ENCODE peak calls at places on chromosome 11, in six cellular contexts. One of them, this sample, is unnamed.

GRCh38 chr11:121452609-121453150 is at the start of gene SORL1-AS1:
- DNase-seq in transverse colon: peak; percentile 45
- DNase-seq in heart right ventricle: no peak
- DNase-seq in H9: no peak
- DNase-seq in endothelial cell of umbilical vein: no peak
- DNase-seq in heart left ventricle: no peak
- DNase-seq in this sample: no peak

GRCh38 chr11:121795206-121795605 is 320.8 kb downstream of the BLID start:
- DNase-seq in transverse colon: no peak
- DNase-seq in heart right ventricle: no peak
- DNase-seq in H9: no peak
- DNase-seq in endothelial cell of umbilical vein: no peak
- DNase-seq in heart left ventricle: no peak
- DNase-seq in this sample: no peak

GRCh38 chr11:122192634-122193245 is 76.7 kb upstream of the BLID start:
- DNase-seq in transverse colon: no peak
- DNase-seq in heart right ventricle: no peak
- DNase-seq in H9: no peak
- DNase-seq in endothelial cell of umbilical vein: peak; percentile 41
- DNase-seq in heart left ventricle: no peak
- DNase-seq in this sample: no peak

GRCh38 chr11:110085255-110085838 is 7.8 kb upstream of the ZC3H12C start:
- DNase-seq in transverse colon: no peak
- DNase-seq in heart right ventricle: no peak
- DNase-seq in H9: no peak
- DNase-seq in endothelial cell of umbilical vein: no peak
- DNase-seq in heart left ventricle: no peak
- DNase-seq in this sample: no peak

GRCh38 chr11:121672630-121673487 is 220.1 kb upstream of the SORL1-AS1 start:
- DNase-seq in transverse colon: no peak
- DNase-seq in heart right ventricle: no peak
- DNase-seq in H9: no peak
- DNase-seq in endothelial cell of umbilical vein: no peak
- DNase-seq in heart left ventricle: peak; percentile 56
- DNase-seq in this sample: no peak

GRCh38 chr11:67482275-67482735 is 521 bp upstream of the AIP start:
- DNase-seq in transverse colon: no peak
- DNase-seq in heart right ventricle: peak; percentile 3
- DNase-seq in H9: no peak
- DNase-seq in endothelial cell of umbilical vein: no peak
- DNase-seq in heart left ventricle: no peak
- DNase-seq in this sample: no peak

GRCh38 chr11:17267576-17267975 is 9.0 kb upstream of the NUCB2 start:
- DNase-seq in transverse colon: no peak
- DNase-seq in heart right ventricle: no peak
- DNase-seq in H9: no peak
- DNase-seq in endothelial cell of umbilical vein: peak; percentile 40
- DNase-seq in heart left ventricle: no peak
- DNase-seq in this sample: no peak

GRCh38 chr11:4626207-4627105 is 10.8 kb upstream of the OR51D1 start:
- DNase-seq in transverse colon: peak; percentile 74
- DNase-seq in heart right ventricle: peak; percentile 65
- DNase-seq in H9: peak; percentile 75
- DNase-seq in endothelial cell of umbilical vein: peak; percentile 37
- DNase-seq in heart left ventricle: peak; percentile 69
- DNase-seq in this sample: no peak

GRCh38 chr11:95132956-95133355 is 43.3 kb downstream of the ENDOD1 start:
- DNase-seq in transverse colon: peak; percentile 50
- DNase-seq in heart right ventricle: no peak
- DNase-seq in H9: no peak
- DNase-seq in endothelial cell of umbilical vein: no peak
- DNase-seq in heart left ventricle: no peak
- DNase-seq in this sample: no peak

GRCh38 chr11:9533053-9533452 is 40.4 kb upstream of the WEE1 start:
- DNase-seq in transverse colon: no peak
- DNase-seq in heart right ventricle: no peak
- DNase-seq in H9: no peak
- DNase-seq in endothelial cell of umbilical vein: no peak
- DNase-seq in heart left ventricle: no peak
- DNase-seq in this sample: no peak

GRCh38 chr11:9528573-9529332 is 44.7 kb upstream of the WEE1 start:
- DNase-seq in transverse colon: no peak
- DNase-seq in heart right ventricle: no peak
- DNase-seq in H9: no peak
- DNase-seq in endothelial cell of umbilical vein: no peak
- DNase-seq in heart left ventricle: no peak
- DNase-seq in this sample: no peak

GRCh38 chr11:9530020-9530628 is 43.3 kb upstream of the WEE1 start:
- DNase-seq in transverse colon: no peak
- DNase-seq in heart right ventricle: no peak
- DNase-seq in H9: no peak
- DNase-seq in endothelial cell of umbilical vein: no peak
- DNase-seq in heart left ventricle: no peak
- DNase-seq in this sample: no peak

GRCh38 chr11:9529333-9529648 is 44.2 kb upstream of the WEE1 start:
- DNase-seq in transverse colon: peak; percentile 67
- DNase-seq in heart right ventricle: no peak
- DNase-seq in H9: no peak
- DNase-seq in endothelial cell of umbilical vein: no peak
- DNase-seq in heart left ventricle: peak; percentile 45
- DNase-seq in this sample: no peak

DNA sequence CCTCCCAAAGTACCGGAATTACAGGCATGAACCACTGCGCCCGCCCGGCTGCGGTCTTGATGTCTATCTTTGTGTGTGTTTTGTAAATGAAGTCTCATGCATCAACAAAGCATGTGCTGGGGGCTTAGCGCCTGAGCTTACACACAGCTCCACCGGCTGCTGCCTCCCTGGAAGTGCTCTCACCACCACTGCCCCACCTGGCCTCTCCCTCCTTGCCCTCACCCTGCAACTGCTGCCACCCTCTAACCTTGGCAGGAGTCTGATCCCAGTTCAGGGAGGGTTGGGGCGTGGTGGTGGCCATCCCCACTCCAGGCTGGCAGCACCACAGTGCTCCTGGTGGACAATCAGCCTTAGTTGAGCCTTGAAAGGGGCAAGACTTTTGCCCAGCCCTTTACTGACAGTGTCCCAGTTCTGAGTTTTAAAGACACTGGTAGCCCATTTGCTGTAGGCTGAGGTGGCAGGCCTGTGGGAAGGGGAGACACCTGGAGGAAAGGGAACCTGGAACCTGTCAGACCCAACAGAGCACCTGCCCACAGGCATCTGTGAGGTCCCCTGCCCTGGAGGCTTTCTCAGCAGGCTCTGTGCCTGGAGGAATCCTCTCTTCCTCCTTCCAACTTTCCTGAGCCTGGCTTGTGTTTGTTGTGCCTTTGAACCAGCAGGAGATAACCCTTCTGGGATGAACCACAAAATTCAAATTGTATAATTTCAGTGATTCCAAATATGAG is 42.4 kb upstream of the WEE1 start:
- DNase-seq in transverse colon: peak; percentile 63
- DNase-seq in heart right ventricle: no peak
- DNase-seq in H9: peak; percentile 43
- DNase-seq in endothelial cell of umbilical vein: no peak
- DNase-seq in heart left ventricle: no peak
- DNase-seq in this sample: no peak
- TF ChIP-seq CTCF in transverse colon: no peak
- TF ChIP-seq CTCF in heart right ventricle: no peak
- TF ChIP-seq CTCF in H9: peak; percentile 31
- TF ChIP-seq CTCF in endothelial cell of umbilical vein: no peak
- TF ChIP-seq CTCF in heart left ventricle: no peak
- TF ChIP-seq CTCF in this sample: no peak

DNA sequence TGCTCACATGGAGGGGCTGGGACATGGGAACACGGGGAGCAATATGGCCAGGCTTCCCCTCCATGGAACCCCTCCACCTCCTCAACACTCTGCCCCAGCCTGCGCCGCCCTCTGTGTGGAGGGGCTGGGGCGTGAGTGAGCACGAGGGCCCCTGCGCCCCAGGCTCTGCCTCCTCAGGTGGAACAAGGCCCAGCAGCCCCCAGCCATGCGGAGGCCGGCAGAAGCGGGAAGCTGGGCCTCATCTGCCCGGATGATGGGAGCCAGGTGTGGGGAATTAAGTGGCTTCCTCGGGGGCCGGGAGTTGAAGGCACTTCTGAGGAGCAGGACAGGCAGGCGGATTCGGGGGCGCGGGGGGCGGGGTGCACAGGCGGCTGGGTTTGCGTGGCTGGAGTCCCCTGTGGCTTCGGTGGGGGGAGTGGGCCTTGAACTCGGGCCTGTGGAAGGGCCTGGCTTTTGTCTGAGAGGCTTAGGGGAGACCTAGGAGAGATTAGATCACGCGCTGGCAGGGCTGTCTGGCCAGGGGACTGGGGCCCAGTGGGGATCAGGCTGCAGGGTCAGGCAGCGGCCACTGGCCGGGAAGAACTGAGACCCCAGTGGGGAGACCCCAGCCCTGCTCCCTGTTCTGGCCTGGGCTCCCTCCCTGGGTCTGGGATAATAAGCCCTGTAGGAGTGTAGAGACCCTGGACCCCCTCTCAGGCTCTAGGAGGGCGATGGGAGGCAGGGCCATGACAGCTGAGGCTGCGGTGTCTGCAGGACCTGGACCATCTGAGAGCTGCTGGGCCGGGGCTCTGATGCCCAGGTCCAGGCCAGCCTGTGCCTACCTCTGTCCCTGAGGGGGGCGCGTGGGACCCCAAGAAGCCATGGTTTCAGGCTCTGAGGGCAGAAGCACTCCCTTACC is 13.3 kb downstream of the PRR33 start:
- DNase-seq in transverse colon: no peak
- DNase-seq in heart right ventricle: peak; percentile 32
- DNase-seq in H9: no peak
- DNase-seq in endothelial cell of umbilical vein: no peak
- DNase-seq in heart left ventricle: peak; percentile 63
- DNase-seq in this sample: no peak
- H3K27ac ChIP-seq in transverse colon: peak overlapping the region; percentile 66
- H3K27ac ChIP-seq in heart right ventricle: peak overlapping the region; percentile 82
- H3K27ac ChIP-seq in H9: no peak overlapping the region
- H3K27ac ChIP-seq in endothelial cell of umbilical vein: no peak overlapping the region
- H3K27ac ChIP-seq in heart left ventricle: peak overlapping the region; percentile 97
- H3K27ac ChIP-seq in this sample: peak overlapping the region; percentile 84

GRCh38 chr11:92199991-92200390 is 24.6 kb upstream of the FAT3 start:
- DNase-seq in transverse colon: no peak
- DNase-seq in heart right ventricle: no peak
- DNase-seq in H9: no peak
- DNase-seq in endothelial cell of umbilical vein: no peak
- DNase-seq in heart left ventricle: no peak
- DNase-seq in this sample: no peak
- H3K9me3 ChIP-seq in transverse colon: no peaks in the 10 kb centered on the region
- H3K9me3 ChIP-seq in heart right ventricle: no peaks in the 10 kb centered on the region
- H3K9me3 ChIP-seq in H9: no peaks in the 10 kb centered on the region
- H3K9me3 ChIP-seq in endothelial cell of umbilical vein: no peaks in the 10 kb centered on the region
- H3K9me3 ChIP-seq in heart left ventricle: no peaks in the 10 kb centered on the region
- H3K9me3 ChIP-seq in this sample: no peaks in the 10 kb centered on the region

GRCh38 chr11:1916132-1916985 is 3.1 kb upstream of the TNNT3 start:
- DNase-seq in transverse colon: no peak
- DNase-seq in heart right ventricle: no peak
- DNase-seq in H9: no peak
- DNase-seq in endothelial cell of umbilical vein: no peak
- DNase-seq in heart left ventricle: no peak
- DNase-seq in this sample: no peak

GRCh38 chr11:1918436-1919315 is 827 bp upstream of the TNNT3 start:
- DNase-seq in transverse colon: no peak
- DNase-seq in heart right ventricle: no peak
- DNase-seq in H9: no peak
- DNase-seq in endothelial cell of umbilical vein: no peak
- DNase-seq in heart left ventricle: no peak
- DNase-seq in this sample: no peak

GRCh38 chr11:1919428-1920127 is at the start of gene TNNT3:
- DNase-seq in transverse colon: no peak
- DNase-seq in heart right ventricle: peak; percentile 59
- DNase-seq in H9: no peak
- DNase-seq in endothelial cell of umbilical vein: no peak
- DNase-seq in heart left ventricle: peak; percentile 58
- DNase-seq in this sample: peak; percentile 90

GRCh38 chr11:1916986-1917522 is 2.4 kb upstream of the TNNT3 start:
- DNase-seq in transverse colon: no peak
- DNase-seq in heart right ventricle: no peak
- DNase-seq in H9: no peak
- DNase-seq in endothelial cell of umbilical vein: no peak
- DNase-seq in heart left ventricle: peak; percentile 57
- DNase-seq in this sample: peak; percentile 58

DNA sequence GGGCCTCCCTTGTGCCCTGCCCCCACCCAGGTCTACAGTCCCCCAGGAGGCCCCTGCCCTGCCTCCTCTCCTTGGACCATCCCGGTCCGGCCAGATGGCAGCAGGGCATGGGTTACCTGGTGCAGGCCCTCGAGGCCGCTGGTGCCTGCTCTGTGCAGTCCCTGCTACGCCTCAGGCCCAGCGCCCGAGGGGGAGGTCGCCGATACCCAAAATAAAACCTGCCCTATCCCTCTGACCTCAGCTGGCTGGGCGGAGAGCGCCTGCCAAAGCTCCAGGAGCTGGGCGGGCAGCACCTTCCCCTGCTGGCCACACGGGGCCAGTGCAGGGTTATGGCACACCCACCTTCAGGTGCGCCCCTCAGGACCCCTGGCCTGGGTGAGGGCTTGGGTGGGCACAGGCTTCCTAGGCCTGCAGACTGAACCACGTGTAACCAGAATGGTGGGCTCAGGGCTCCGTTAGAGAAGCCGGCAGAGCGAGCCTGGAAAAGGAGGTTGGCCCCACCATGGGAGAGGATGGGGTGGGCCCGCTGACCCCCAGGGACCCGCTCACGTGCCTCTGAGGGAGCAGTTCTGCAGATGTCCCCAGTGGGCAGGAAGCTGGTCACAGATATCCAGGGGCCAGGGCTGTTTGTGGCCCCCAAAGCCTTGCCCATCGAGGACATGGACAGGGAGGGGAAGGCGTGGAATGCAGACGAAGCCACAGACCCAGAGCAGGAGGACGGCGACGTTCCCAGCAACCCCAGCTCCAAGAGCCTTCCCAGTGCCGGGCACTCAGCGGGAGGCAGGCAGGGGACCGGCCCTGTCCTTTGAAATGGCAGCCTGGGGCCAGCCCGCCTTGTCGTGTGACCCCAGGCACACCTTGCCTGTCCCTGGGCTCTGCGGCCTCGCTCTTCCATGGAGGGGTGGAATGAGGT is 1.7 kb upstream of the TNNT3 start:
- DNase-seq in transverse colon: no peak
- DNase-seq in heart right ventricle: no peak
- DNase-seq in H9: peak; percentile 61
- DNase-seq in endothelial cell of umbilical vein: no peak
- DNase-seq in heart left ventricle: peak; percentile 84
- DNase-seq in this sample: peak; percentile 77
- TF ChIP-seq CTCF in transverse colon: peak; percentile 46
- TF ChIP-seq CTCF in heart right ventricle: peak; percentile 73
- TF ChIP-seq CTCF in H9: peak; percentile 72
- TF ChIP-seq CTCF in endothelial cell of umbilical vein: peak; percentile 42
- TF ChIP-seq CTCF in heart left ventricle: peak; percentile 72
- TF ChIP-seq CTCF in this sample: peak; percentile 93

DNA sequence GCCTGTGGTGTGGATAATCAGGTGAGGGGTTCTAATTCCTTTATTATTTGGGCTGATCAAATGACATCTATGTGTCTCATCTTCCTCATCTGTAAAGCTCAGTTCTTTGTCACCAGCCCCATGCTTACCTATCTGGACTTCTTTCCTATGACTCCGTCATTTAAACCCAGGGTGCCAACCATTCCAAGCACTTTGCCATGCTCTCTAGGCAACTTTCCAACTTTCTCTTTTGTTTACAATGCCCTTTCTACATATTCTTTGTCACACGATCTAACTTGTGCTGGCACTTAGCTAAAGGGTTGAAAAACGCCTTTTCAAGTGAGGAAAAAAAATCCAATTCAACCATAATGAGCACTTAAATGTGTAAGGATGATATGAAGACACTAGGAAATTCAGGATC is 27.9 kb downstream of the EXPH5 start:
- DNase-seq in transverse colon: no peak
- DNase-seq in heart right ventricle: no peak
- DNase-seq in H9: no peak
- DNase-seq in endothelial cell of umbilical vein: no peak
- DNase-seq in heart left ventricle: no peak
- DNase-seq in this sample: no peak
- H3K27ac ChIP-seq in transverse colon: no peak overlapping the region
- H3K27ac ChIP-seq in heart right ventricle: no peak overlapping the region
- H3K27ac ChIP-seq in H9: no peak overlapping the region
- H3K27ac ChIP-seq in endothelial cell of umbilical vein: no peak overlapping the region
- H3K27ac ChIP-seq in heart left ventricle: no peak overlapping the region
- H3K27ac ChIP-seq in this sample: no peak overlapping the region